ENCODE peak calls at places on chromosomes 11 and 22, in four cellular contexts. F is heart left ventricle, N is body of pancreas, J is tibial nerve. T is an unnamed sample.

GRCh38 chr11:128498846-128499245 is 88.5 kb downstream of the ETS1 start:
- DNase-seq in F (no peak), J (no peak), N (no peak), T (no peak)

GRCh38 chr11:132200303-132200936 is 830.0 kb downstream of the NTM start:
- DNase-seq in J (no peak), N (no peak), F (no peak), T (no peak)

GRCh38 chr22:38414009-38414395 is 41.0 kb downstream of the KCNJ4 start:
- DNase-seq in N (no peak), F (no peak), J (no peak), T (peak)

GRCh38 chr11:65892661-65893317 is 2.3 kb downstream of the CCDC85B start:
- DNase-seq in F (no peak), N (no peak), J (no peak), T (no peak)

GRCh38 chr11:79686703-79687419 is 246.0 kb upstream of the TENM4 start:
- DNase-seq in J (no peak), N (no peak), F (no peak), T (no peak)

GRCh38 chr11:747176-748006 is at the start of gene TALDO1:
- DNase-seq in N (peak), J (peak), F (peak), T (peak)

GRCh38 chr11:118618115-118618990 is 10.9 kb downstream of the PHLDB1 start:
- DNase-seq in F (peak), N (peak), J (peak), T (no peak)

GRCh38 chr11:65290448-65291165 is 24.1 kb upstream of the CDC42EP2 start:
- DNase-seq in F (peak), N (peak), J (peak), T (peak)

GRCh38 chr22:19631899-19632670 is 82.2 kb upstream of the SEPTIN5 start:
- DNase-seq in J (no peak), N (no peak), F (no peak), T (no peak)

GRCh38 chr22:49954354-49954753 is 6.2 kb upstream of the PIM3 start:
- DNase-seq in J (no peak), N (peak), F (peak), T (no peak)
- TF ChIP-seq POLR2A in J (no peak), N (no peak), F (no peak), T (no peak)

GRCh38 chr11:120197254-120197891 is 13.5 kb upstream of the OAF start:
- DNase-seq in F (no peak), N (no peak), J (no peak), T (no peak)
- TF ChIP-seq POLR2A in F (no peak), N (no peak), J (no peak), T (no peak)

GRCh38 chr22:21446827-21447690 is 20.1 kb upstream of the TMEM191C start:
- DNase-seq in J (peak), F (peak), N (peak), T (no peak)
- TF ChIP-seq POLR2A in J (no peak), F (no peak), N (no peak), T (no peak)

DNA sequence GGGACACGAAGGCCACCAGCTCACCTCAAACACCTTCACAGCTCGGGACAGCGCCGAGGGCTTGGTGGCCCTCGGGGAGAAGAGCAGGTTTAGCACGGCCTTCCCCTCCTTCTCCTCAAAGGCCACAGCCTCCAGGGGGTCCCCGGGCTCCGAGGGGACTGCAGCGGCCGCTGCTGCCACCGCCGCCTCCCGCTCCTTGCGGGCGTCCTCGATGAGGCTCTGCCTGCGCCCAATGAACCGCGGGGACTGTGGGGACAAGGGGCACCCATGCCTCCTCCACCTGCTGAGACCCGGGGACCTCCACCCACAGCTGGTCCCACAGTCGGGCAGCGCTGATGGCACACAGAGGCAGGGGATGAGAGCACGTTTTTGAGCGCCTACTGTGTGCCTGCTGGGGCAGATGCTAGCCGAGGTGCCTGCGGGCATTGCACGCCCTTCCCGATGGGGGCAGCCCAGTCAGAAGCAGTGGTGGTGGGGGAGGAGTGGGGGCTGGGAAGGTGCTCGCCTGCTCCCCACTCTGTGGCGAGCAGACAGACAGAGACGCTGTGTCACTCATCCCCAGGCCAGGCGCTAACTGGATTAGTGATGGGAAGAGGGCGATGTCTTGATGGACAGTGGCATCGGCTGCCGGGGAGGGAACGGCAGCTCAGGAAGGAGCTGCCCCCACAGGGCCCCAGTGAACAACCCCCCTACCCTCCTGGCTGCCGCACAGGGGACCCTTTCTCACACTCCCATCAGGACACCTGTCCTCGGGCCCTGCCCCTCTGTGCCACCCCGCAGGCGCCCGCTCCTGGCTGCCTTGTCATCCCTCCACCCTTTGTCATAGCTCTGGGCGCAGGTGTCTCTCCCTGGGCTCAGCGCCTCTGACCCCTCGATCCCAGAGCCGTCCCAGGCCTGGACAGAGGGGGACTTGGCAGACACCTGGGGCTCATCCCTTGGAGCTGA is 1.7 kb downstream of the TH start:
- DNase-seq in N (no peak), J (no peak), F (no peak), T (no peak)
- TF ChIP-seq POLR2A in N (no peak), J (no peak), F (no peak), T (no peak)

DNA sequence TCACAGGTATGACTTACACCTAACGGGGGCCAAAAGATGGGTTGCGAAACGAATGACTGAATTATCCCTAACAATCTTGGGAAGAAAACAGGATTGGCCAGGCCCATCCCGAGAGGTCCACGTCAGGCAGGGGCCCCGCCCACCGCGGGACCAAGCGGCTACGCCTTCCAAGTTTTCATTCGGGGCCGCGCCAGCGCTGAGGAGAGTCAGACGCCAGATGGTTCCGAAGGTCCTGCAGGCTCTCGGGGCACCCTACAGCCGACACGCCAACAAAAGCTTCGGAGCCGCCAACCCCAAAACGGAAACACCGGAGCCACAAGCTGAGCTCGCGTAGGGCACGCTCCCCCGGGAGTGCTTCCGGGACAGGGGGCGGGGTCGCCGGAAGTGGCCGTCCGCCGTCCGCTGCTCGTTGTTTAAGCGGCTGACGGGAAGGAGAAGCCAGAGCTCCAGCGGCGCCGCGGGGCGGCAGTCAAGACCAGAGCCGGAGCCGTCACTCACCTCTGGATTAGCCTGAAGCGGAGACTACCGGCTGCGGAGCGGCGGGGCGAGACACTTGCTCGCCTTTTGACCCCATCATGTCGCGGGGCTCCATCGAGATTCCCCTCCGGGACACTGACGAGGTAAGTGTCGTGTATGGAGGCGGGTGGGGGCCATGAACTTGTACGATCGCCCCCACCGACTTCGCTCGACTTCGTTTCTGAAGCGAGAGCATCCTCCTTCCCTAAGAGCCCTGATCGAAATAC is at the start of gene CTR9:
- DNase-seq in J (peak), N (peak), F (peak), T (peak)
- TF ChIP-seq POLR2A in J (peak), N (peak), F (no peak), T (peak)

DNA sequence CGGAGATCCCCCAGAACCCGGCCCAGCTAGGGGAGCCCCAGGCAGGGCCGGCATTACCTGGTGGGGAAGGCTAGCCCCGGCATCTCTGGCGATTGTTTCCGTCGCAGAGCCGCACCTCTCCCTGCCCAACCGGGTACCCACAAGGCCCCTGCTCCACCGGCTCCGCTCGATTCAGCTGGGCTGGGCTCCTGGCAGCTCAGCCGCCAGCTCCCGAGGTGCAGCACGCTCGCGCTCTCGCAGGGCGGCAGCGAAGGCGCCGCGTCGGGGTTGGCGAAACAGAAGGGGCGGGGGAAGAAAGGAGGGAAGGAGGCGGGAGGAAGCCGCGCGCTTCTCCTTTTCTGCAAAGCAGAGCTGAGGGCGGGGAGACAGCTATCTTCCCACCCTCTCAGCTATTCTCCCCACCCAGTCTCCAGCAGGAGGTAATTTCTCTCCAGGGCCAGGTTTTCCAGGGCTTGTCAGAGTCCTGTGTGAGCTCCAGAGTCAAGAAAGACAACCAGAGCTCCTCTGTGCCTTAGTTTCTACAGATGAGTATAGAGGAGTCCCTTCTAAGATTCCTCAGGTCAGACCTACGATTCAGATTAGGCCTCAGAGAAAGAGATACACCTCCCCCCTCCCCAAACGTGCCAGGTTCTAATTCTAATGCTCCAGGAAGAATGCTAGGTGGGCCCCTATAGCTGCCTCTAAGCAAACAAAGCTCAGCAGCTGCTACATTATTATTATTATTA is 62.0 kb downstream of the PAK1 start:
- DNase-seq in F (peak), J (peak), N (peak), T (peak)
- TF ChIP-seq POLR2A in F (no peak), J (no peak), N (no peak), T (no peak)